ENCODE peak calls at places on chromosomes 13 and 19, in seven cellular contexts. F, D, S, A, W, G and N are unnamed samples.

GRCh38 chr13:48533207-48533499 is 273 bp upstream of the RCBTB2 start:
- DNase-seq in F (no peak), D (no peak), S (no peak), A (no peak), W (no peak), G (no peak), N (no peak)

GRCh38 chr13:49651775-49652690 is 23.7 kb downstream of the ARL11 start:
- DNase-seq in F (no peak), D (no peak), S (no peak), A (no peak), W (no peak), G (no peak), N (no peak)

GRCh38 chr19:27972291-27973040 is 1240.5 kb downstream of the UQCRFS1 start:
- DNase-seq in F (no peak), D (no peak), S (no peak), A (peak; percentile 51), W (no peak), G (no peak), N (no peak)

GRCh38 chr19:29724102-29724641 is 9.1 kb upstream of the C19orf12 start:
- DNase-seq in F (no peak), D (no peak), S (no peak), A (peak; percentile 15), W (peak; percentile 23), G (no peak), N (no peak)

GRCh38 chr19:30757836-30758617 is 385.8 kb downstream of the ZNF536 start:
- DNase-seq in F (no peak), D (no peak), S (no peak), A (no peak), W (no peak), G (no peak), N (no peak)

GRCh38 chr13:94595006-94595942 is 678 bp downstream of the TGDS start:
- DNase-seq in F (no peak), D (no peak), S (no peak), A (peak; percentile 42), W (no peak), G (peak; percentile 24), N (no peak)

GRCh38 chr19:44706506-44707236 is 7.7 kb downstream of the CEACAM16 start:
- DNase-seq in F (no peak), D (no peak), S (no peak), A (no peak), W (no peak), G (no peak), N (no peak)

GRCh38 chr19:42032428-42032827 is 37.6 kb downstream of the GRIK5 start:
- DNase-seq in F (no peak), D (no peak), S (peak; percentile 80), A (no peak), W (no peak), G (no peak), N (peak; percentile 96)

GRCh38 chr13:26977541-26977940 is 194.1 kb downstream of the USP12 start:
- DNase-seq in F (no peak), D (no peak), S (no peak), A (no peak), W (no peak), G (no peak), N (no peak)

GRCh38 chr13:35356572-35356971 is 119.9 kb downstream of the MAB21L1 start:
- DNase-seq in F (no peak), D (no peak), S (no peak), A (peak; percentile 31), W (no peak), G (no peak), N (no peak)